ENCODE peak calls at places on chromosome 21, in nine cellular contexts. G, M, Z, F, S, D, C, R and I are unnamed samples.

GRCh38 chr21:34885636-34886553 is 163.2 kb downstream of the RUNX1 start:
- DNase-seq in S (no peak), R (peak; percentile 72), Z (no peak), G (no peak), C (no peak), M (no peak), F (peak; percentile 56), D (no peak), I (no peak)

GRCh38 chr21:29002442-29003144 is 9.9 kb upstream of the LTN1 start:
- DNase-seq in M (peak; percentile 89), G (peak; percentile 94), S (peak; percentile 96), D (peak; percentile 92), C (peak; percentile 93), Z (peak; percentile 92), F (peak; percentile 85), R (peak; percentile 96), I (peak; percentile 96)

GRCh38 chr21:36849461-36849860 is 117.0 kb downstream of the HLCS start:
- DNase-seq in R (no peak), S (no peak), M (no peak), C (no peak), F (no peak), Z (no peak), D (no peak), G (no peak), I (no peak)

GRCh38 chr21:22154579-22155274 is 1156.5 kb downstream of the NCAM2 start:
- DNase-seq in S (no peak), F (no peak), M (no peak), Z (no peak), R (no peak), G (no peak), C (no peak), D (no peak), I (no peak)

GRCh38 chr21:18369115-18369514 is 34.5 kb downstream of the TMPRSS15 start:
- DNase-seq in D (no peak), G (peak; percentile 25), C (no peak), S (no peak), R (peak; percentile 34), Z (no peak), M (no peak), F (peak; percentile 6), I (no peak)

GRCh38 chr21:24188511-24188910 is 1418.8 kb downstream of the MRPL39 start:
- DNase-seq in S (no peak), F (no peak), C (no peak), R (no peak), G (no peak), M (no peak), D (no peak), Z (no peak), I (no peak)

GRCh38 chr21:29077651-29078090 is 4.2 kb upstream of the CCT8 start:
- DNase-seq in D (no peak), G (no peak), R (no peak), M (no peak), F (no peak), S (no peak), Z (no peak), C (no peak), I (no peak)

GRCh38 chr21:34892196-34892595 is 156.9 kb downstream of the RUNX1 start:
- DNase-seq in S (no peak), F (no peak), D (no peak), G (no peak), R (no peak), C (no peak), M (no peak), Z (peak; percentile 39), I (no peak)

GRCh38 chr21:14403681-14404318 is 20.9 kb upstream of the HSPA13 start:
- DNase-seq in G (no peak), F (peak; percentile 21), C (no peak), R (peak; percentile 47), Z (peak; percentile 12), M (no peak), D (peak; percentile 19), S (no peak), I (no peak)

GRCh38 chr21:24208562-24209260 is 1398.6 kb downstream of the MRPL39 start:
- DNase-seq in G (no peak), D (no peak), S (no peak), Z (no peak), F (no peak), M (no peak), R (no peak), C (no peak), I (peak; percentile 6)

GRCh38 chr21:34839070-34839820 is 170.5 kb downstream of the CLIC6 start:
- DNase-seq in F (peak; percentile 37), D (no peak), Z (no peak), C (no peak), M (no peak), R (no peak), G (no peak), S (no peak), I (no peak)

GRCh38 chr21:42234026-42234425 is 15.1 kb downstream of the ABCG1 start:
- DNase-seq in D (no peak), Z (no peak), C (no peak), M (no peak), S (no peak), G (no peak), R (no peak), F (no peak), I (no peak)

GRCh38 chr21:25788677-25789076 is 53.9 kb downstream of the GABPA start:
- DNase-seq in M (no peak), C (no peak), G (no peak), F (no peak), D (no peak), S (no peak), R (no peak), Z (no peak), I (no peak)